ENCODE peak calls at places on chromosomes 5 and 9, in six cellular contexts. W is endothelial cell; C is NCI-H1417; G is HT1080; Z is activated CD8-positive, alpha-beta memory T cell treated with anti-CD3 and anti-CD28 coated beads, Interleukin-2, amount 50 U/mL, for 48 hours; O is stimulated activated CD8-positive, alpha-beta memory T cell treated with anti-CD3 and anti-CD28 coated beads, Interleukin-7, amount 100 ng/mL, for 48 hours. K is an unnamed sample.

GRCh38 chr5:151082274-151082902 is 1.6 kb upstream of the TNIP1 start:
- DNase-seq in W (peak; percentile 34), C (peak; percentile 25), G (no peak), Z (no peak), O (no peak), K (no peak)

GRCh38 chr5:8839361-8840055 is 706.4 kb downstream of the SEMA5A start:
- DNase-seq in W (no peak), C (no peak), G (no peak), Z (no peak), O (no peak), K (no peak)

GRCh38 chr5:74576941-74577456 is 63.5 kb downstream of the ENC1 start:
- DNase-seq in W (no peak), C (no peak), G (no peak), Z (no peak), O (no peak), K (peak; percentile 32)

GRCh38 chr5:66440202-66440680 is 156.0 kb upstream of the MAST4 start:
- DNase-seq in W (no peak), C (no peak), G (peak; percentile 83), Z (peak; percentile 62), O (peak; percentile 4), K (peak; percentile 65)

GRCh38 chr9:86494644-86495081 is 140.5 kb upstream of the TUT7 start:
- DNase-seq in W (no peak), C (no peak), G (peak; percentile 36), Z (no peak), O (no peak), K (peak; percentile 16)

GRCh38 chr5:177195307-177195952 is 61.9 kb downstream of the NSD1 start:
- DNase-seq in W (no peak), C (no peak), G (peak; percentile 85), Z (no peak), O (no peak), K (no peak)

GRCh38 chr5:177086918-177087706 is 397 bp downstream of the FGFR4 start:
- DNase-seq in W (peak; percentile 69), C (peak; percentile 57), G (no peak), Z (peak; percentile 82), O (peak; percentile 26), K (peak; percentile 61)

GRCh38 chr5:126002222-126002897 is 420.8 kb upstream of the GRAMD2B start:
- DNase-seq in W (no peak), C (no peak), G (peak; percentile 36), Z (no peak), O (no peak), K (peak; percentile 32)

GRCh38 chr9:69145148-69145547 is 28.9 kb upstream of the TJP2 start:
- DNase-seq in W (no peak), C (peak; percentile 71), G (no peak), Z (no peak), O (no peak), K (no peak)

GRCh38 chr9:112921549-112921948 is 30.9 kb upstream of the SLC46A2 start:
- DNase-seq in W (peak; percentile 23), C (peak; percentile 50), G (peak; percentile 16), Z (no peak), O (no peak), K (peak; percentile 13)

GRCh38 chr9:93071464-93071863 is 13.0 kb downstream of the SUSD3 start:
- DNase-seq in W (no peak), C (no peak), G (peak; percentile 35), Z (no peak), O (no peak), K (peak; percentile 40)

GRCh38 chr5:143509758-143510221 is 106.3 kb upstream of the NR3C1 start:
- DNase-seq in W (no peak), C (no peak), G (no peak), Z (no peak), O (no peak), K (no peak)